ENCODE peak calls at places on chromosome 13, in four cellular contexts. I is T follicular helper cell; T is activated T-cell treated with anti-CD3 and anti-CD28 coated beads for 1 hour; K is stimulated activated CD8-positive, alpha-beta memory T cell treated with anti-CD3 and anti-CD28 coated beads, Interleukin-7, amount 100 ng/mL, for 24 hours. G is an unnamed sample.

GRCh38 chr13:73258396-73258795 is 199.6 kb downstream of the KLF5 start:
- DNase-seq in I (no peak), K (no peak), T (no peak), G (no peak)

GRCh38 chr13:36709136-36709895 is 35.5 kb downstream of the SERTM1 start:
- DNase-seq in K (no peak), I (no peak), T (no peak), G (no peak)

GRCh38 chr13:64740493-64740892 is 2489.6 kb downstream of the PCDH9 start:
- DNase-seq in K (no peak), I (no peak), T (no peak), G (no peak)

GRCh38 chr13:49055021-49055420 is 79.3 kb downstream of the FNDC3A start:
- DNase-seq in T (no peak), I (no peak), K (no peak), G (no peak)

GRCh38 chr13:113860579-113861432 is 3.1 kb downstream of the GAS6 start:
- DNase-seq in I (no peak), T (no peak), K (no peak), G (no peak)

GRCh38 chr13:42880241-42880640 is 98.9 kb downstream of the FAM216B start:
- DNase-seq in I (no peak), T (no peak), K (no peak), G (no peak)

GRCh38 chr13:52447354-52447753 is 3.1 kb downstream of the VPS36 start:
- DNase-seq in K (no peak), T (no peak), I (no peak), G (no peak)

GRCh38 chr13:47457631-47458030 is 543.4 kb downstream of the SUCLA2 start:
- DNase-seq in T (no peak), K (no peak), I (no peak), G (no peak)

GRCh38 chr13:48126944-48127814 is 32.3 kb upstream of the MED4 start:
- DNase-seq in K (no peak), I (peak; percentile 6), T (peak; percentile 13), G (peak; percentile 59)

GRCh38 chr13:31797154-31797775 is 57.9 kb downstream of the RXFP2 start:
- DNase-seq in I (no peak), K (no peak), T (no peak), G (no peak)

GRCh38 chr13:31227063-31227462 is 27.3 kb downstream of the B3GLCT start:
- DNase-seq in K (no peak), I (no peak), T (no peak), G (no peak)

GRCh38 chr13:33722216-33722900 is 95.6 kb upstream of the RFC3 start:
- DNase-seq in T (no peak), K (no peak), I (no peak), G (no peak)

GRCh38 chr13:77112961-77113360 is 86.0 kb upstream of the FBXL3 start:
- DNase-seq in K (no peak), T (no peak), I (no peak), G (no peak)

GRCh38 chr13:105735269-105735668 is 800.2 kb downstream of the EFNB2 start:
- DNase-seq in I (no peak), K (no peak), T (no peak), G (no peak)

GRCh38 chr13:24625324-24625723 is 54.9 kb upstream of the ATP12A start:
- DNase-seq in K (no peak), I (no peak), T (no peak), G (no peak)

G was measured in T-helper 2 cell.